ENCODE peak calls at places on chromosomes 2 and 18, in five cellular contexts. J, I, P, M and S are unnamed samples.

GRCh38 chr2:98829586-98830270 is 98.8 kb upstream of the MGAT4A start:
- DNase-seq in J (no peak), I (no peak), P (no peak), M (no peak), S (no peak)

GRCh38 chr2:232525796-232526195 is at the start of gene CHRND:
- DNase-seq in J (no peak), I (peak), P (no peak), M (no peak), S (no peak)

GRCh38 chr2:160918909-160919503 is 241.2 kb upstream of the TANK start:
- DNase-seq in J (peak), I (peak), P (peak), M (peak), S (peak)

GRCh38 chr2:70984576-70985282 is 6.3 kb downstream of the ANKRD53 start:
- DNase-seq in J (peak), I (peak), P (peak), M (peak), S (peak)

GRCh38 chr2:175187378-175187777 is 5.9 kb upstream of the ATP5MC3 start:
- DNase-seq in J (no peak), I (peak), P (no peak), M (peak), S (peak)

GRCh38 chr2:117832905-117833613 is 18.6 kb downstream of the DDX18 start:
- DNase-seq in J (peak), I (no peak), P (no peak), M (peak), S (peak)

GRCh38 chr2:228600265-228600664 is 418.8 kb upstream of the SPHKAP start:
- DNase-seq in J (no peak), I (no peak), P (no peak), M (peak), S (peak)

GRCh38 chr2:39050109-39050508 is 70.7 kb downstream of the SOS1 start:
- DNase-seq in J (no peak), I (no peak), P (no peak), M (no peak), S (peak)

GRCh38 chr2:206993964-206994363 is 54.6 kb downstream of the CPO start:
- DNase-seq in J (no peak), I (no peak), P (no peak), M (no peak), S (peak)

GRCh38 chr18:45916302-45916701 is 50.8 kb downstream of the EPG5 start:
- DNase-seq in J (no peak), I (no peak), P (no peak), M (no peak), S (no peak)

GRCh38 chr18:74420491-74420890 is 36.6 kb downstream of the DIPK1C start:
- DNase-seq in J (no peak), I (no peak), P (no peak), M (no peak), S (no peak)

GRCh38 chr2:167506395-167506794 is 618.1 kb downstream of the XIRP2 start:
- DNase-seq in J (no peak), I (no peak), P (no peak), M (no peak), S (no peak)

GRCh38 chr2:10140841-10141610 is 18.5 kb downstream of the RRM2 start:
- DNase-seq in J (no peak), I (no peak), P (no peak), M (no peak), S (no peak)

GRCh38 chr2:134131681-134132486 is 122.0 kb upstream of the MGAT5 start:
- DNase-seq in J (no peak), I (no peak), P (no peak), M (peak), S (peak)

GRCh38 chr2:223930002-223930976 is 14.8 kb downstream of the WDFY1 start:
- DNase-seq in J (no peak), I (no peak), P (no peak), M (no peak), S (peak)

GRCh38 chr2:40049782-40050181 is 270.7 kb upstream of the THUMPD2 start:
- DNase-seq in J (no peak), I (no peak), P (no peak), M (no peak), S (no peak)

GRCh38 chr2:11562476-11562875 is 28.6 kb downstream of the GREB1 start:
- DNase-seq in J (no peak), I (no peak), P (no peak), M (no peak), S (no peak)

GRCh38 chr2:6512584-6512983 is 353.1 kb downstream of the CMPK2 start:
- DNase-seq in J (no peak), I (no peak), P (no peak), M (no peak), S (no peak)

GRCh38 chr2:61647044-61647443 is 108.9 kb upstream of the XPO1 start:
- DNase-seq in J (no peak), I (no peak), P (no peak), M (no peak), S (peak)

GRCh38 chr2:88737385-88737784 is 45.9 kb downstream of the RPIA start:
- DNase-seq in J (no peak), I (no peak), P (no peak), M (no peak), S (peak)

GRCh38 chr2:190679813-190680591 is 31.1 kb downstream of the NAB1 start:
- DNase-seq in J (peak), I (peak), P (peak), M (peak), S (peak)

GRCh38 chr2:29589440-29590103 is 331.8 kb downstream of the ALK start:
- DNase-seq in J (no peak), I (no peak), P (no peak), M (no peak), S (no peak)

GRCh38 chr2:13001408-13001807 is 284.7 kb downstream of the TRIB2 start:
- DNase-seq in J (no peak), I (no peak), P (no peak), M (no peak), S (no peak)

GRCh38 chr2:97747285-97747684 is 33.9 kb downstream of the ZAP70 start:
- DNase-seq in J (no peak), I (no peak), P (no peak), M (no peak), S (no peak)

GRCh38 chr2:215615829-215616226 is 180.0 kb upstream of the FN1 start:
- DNase-seq in J (no peak), I (no peak), P (no peak), M (no peak), S (no peak)

GRCh38 chr2:134262666-134263065 is 8.8 kb downstream of the MGAT5 start:
- DNase-seq in J (no peak), I (no peak), P (no peak), M (no peak), S (no peak)

GRCh38 chr2:142877265-142877756 is at the start of gene KYNU:
- DNase-seq in J (no peak), I (no peak), P (no peak), M (peak), S (peak)

GRCh38 chr2:168784993-168785392 is 17.4 kb upstream of the NOSTRIN start:
- DNase-seq in J (no peak), I (no peak), P (no peak), M (no peak), S (no peak)

GRCh38 chr2:226063704-226064390 is 664.3 kb downstream of the NYAP2 start:
- DNase-seq in J (no peak), I (no peak), P (no peak), M (peak), S (peak)

GRCh38 chr2:226409134-226409533 is 390.5 kb downstream of the IRS1 start:
- DNase-seq in J (no peak), I (no peak), P (no peak), M (no peak), S (no peak)

GRCh38 chr2:34652636-34653035 is 1053.5 kb upstream of the FAM98A start:
- DNase-seq in J (no peak), I (no peak), P (peak), M (peak), S (peak)

GRCh38 chr18:73545497-73545896 is 602.1 kb downstream of the FBXO15 start:
- DNase-seq in J (no peak), I (no peak), P (no peak), M (no peak), S (no peak)

GRCh38 chr18:68956650-68957049 is 158.8 kb downstream of the CCDC102B start:
- DNase-seq in J (no peak), I (no peak), P (no peak), M (no peak), S (no peak)

GRCh38 chr2:109702250-109702985 is 88.3 kb downstream of the SOWAHC start:
- DNase-seq in J (no peak), I (no peak), P (no peak), M (peak), S (peak)

GRCh38 chr2:43076676-43077075 is 149.7 kb downstream of the ZFP36L2 start:
- DNase-seq in J (no peak), I (no peak), P (no peak), M (no peak), S (no peak)

GRCh38 chr2:43074052-43074451 is 152.4 kb downstream of the ZFP36L2 start:
- DNase-seq in J (no peak), I (no peak), P (no peak), M (no peak), S (no peak)

GRCh38 chr2:43075906-43076585 is 150.4 kb downstream of the ZFP36L2 start:
- DNase-seq in J (no peak), I (no peak), P (no peak), M (peak), S (peak)

GRCh38 chr2:43074592-43075053 is 151.8 kb downstream of the ZFP36L2 start:
- DNase-seq in J (no peak), I (no peak), P (no peak), M (no peak), S (no peak)

GRCh38 chr2:43075054-43075593 is 151.3 kb downstream of the ZFP36L2 start:
- DNase-seq in J (no peak), I (no peak), P (no peak), M (peak), S (peak)
- TF ChIP-seq CTCF in J (no peak), I (no peak), P (no peak), M (no peak), S (peak)

DNA sequence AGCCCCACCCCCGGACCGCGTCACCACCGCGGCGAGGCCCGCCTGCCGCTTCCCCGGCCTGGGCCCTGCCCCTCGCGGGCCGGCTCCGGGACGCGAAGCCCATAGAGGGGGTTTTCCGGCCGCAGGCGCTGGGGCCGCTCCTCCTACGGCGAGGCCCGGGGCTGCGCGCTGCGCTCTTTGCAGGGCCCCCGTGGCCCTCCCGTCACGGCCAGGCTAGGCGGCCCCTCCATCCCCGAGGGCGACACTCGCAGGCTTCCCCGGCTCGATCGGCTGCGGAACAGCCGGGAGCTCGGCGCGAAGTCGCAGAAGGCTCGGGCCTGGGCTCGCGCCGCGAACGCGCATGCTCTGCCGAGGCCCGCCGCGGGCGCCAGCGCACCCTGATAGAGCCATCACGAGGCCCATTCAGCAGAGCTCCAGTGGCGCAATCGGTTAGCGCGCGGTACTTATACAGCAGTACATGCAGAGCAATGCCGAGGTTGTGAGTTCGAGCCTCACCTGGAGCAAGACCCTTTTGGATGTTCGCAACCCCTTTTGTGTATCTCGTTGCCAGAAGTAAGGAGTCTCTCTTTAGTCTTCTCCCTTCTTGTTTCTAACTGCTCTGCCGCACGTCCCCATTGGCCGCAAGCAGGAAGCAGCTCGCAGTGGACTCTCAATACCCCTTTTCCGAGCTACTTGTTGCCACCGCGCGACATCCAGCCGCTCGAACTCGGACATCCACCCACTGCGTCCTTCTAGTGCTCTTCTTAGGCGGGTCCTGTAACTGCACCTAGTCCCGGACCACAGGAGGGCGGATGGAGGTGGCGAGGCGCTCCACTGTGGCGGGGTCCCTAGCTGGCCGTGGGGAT is 18.0 kb upstream of the HAAO start:
- DNase-seq in J (peak), I (peak), P (peak), M (peak), S (peak)
- TF ChIP-seq CTCF in J (no peak), I (peak), P (no peak), M (no peak), S (no peak)

GRCh38 chr2:525611-526010 is 151.6 kb downstream of the TMEM18 start:
- DNase-seq in J (no peak), I (no peak), P (no peak), M (no peak), S (no peak)

GRCh38 chr2:527581-527980 is 149.6 kb downstream of the TMEM18 start:
- DNase-seq in J (no peak), I (no peak), P (no peak), M (no peak), S (no peak)

GRCh38 chr2:526918-527317 is 150.3 kb downstream of the TMEM18 start:
- DNase-seq in J (no peak), I (no peak), P (no peak), M (no peak), S (no peak)

GRCh38 chr2:529852-530251 is 147.4 kb downstream of the TMEM18 start:
- DNase-seq in J (no peak), I (no peak), P (no peak), M (no peak), S (no peak)

GRCh38 chr2:529425-529824 is 147.8 kb downstream of the TMEM18 start:
- DNase-seq in J (no peak), I (no peak), P (no peak), M (peak), S (peak)
- TF ChIP-seq CTCF in J (peak), I (no peak), P (peak), M (peak), S (peak)

DNA sequence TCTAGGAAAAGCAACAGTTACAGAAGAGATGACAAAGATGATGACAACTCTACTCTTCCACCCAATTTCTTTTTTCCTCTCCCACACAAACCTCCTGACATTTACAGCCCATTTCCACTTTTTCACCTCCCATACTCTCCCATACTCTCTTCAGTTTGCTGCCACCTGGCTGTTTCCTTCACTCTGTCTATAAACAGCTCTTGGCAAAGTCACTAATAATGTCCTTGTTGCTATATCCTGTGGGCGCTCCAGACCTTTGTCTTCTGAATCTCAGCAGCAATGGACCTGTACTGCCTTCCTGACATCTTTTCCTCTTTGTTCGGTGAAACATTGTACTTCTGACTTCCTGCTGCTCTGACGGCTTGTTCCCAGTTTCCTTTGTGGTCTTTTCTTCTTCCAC is 60.7 kb upstream of the CAVIN2 start:
- DNase-seq in J (no peak), I (no peak), P (no peak), M (no peak), S (no peak)
- TF ChIP-seq CTCF in J (no peak), I (peak), P (no peak), M (no peak), S (peak)

GRCh38 chr2:129709030-129709955 is 270.2 kb upstream of the RAB6C start:
- DNase-seq in J (no peak), I (no peak), P (no peak), M (no peak), S (no peak)

GRCh38 chr2:129710670-129711495 is 268.6 kb upstream of the RAB6C start:
- DNase-seq in J (no peak), I (no peak), P (no peak), M (no peak), S (no peak)

GRCh38 chr2:129707800-129708199 is 271.7 kb upstream of the RAB6C start:
- DNase-seq in J (no peak), I (no peak), P (no peak), M (no peak), S (no peak)

GRCh38 chr2:129709956-129710598 is 269.4 kb upstream of the RAB6C start:
- DNase-seq in J (no peak), I (no peak), P (no peak), M (no peak), S (no peak)

DNA sequence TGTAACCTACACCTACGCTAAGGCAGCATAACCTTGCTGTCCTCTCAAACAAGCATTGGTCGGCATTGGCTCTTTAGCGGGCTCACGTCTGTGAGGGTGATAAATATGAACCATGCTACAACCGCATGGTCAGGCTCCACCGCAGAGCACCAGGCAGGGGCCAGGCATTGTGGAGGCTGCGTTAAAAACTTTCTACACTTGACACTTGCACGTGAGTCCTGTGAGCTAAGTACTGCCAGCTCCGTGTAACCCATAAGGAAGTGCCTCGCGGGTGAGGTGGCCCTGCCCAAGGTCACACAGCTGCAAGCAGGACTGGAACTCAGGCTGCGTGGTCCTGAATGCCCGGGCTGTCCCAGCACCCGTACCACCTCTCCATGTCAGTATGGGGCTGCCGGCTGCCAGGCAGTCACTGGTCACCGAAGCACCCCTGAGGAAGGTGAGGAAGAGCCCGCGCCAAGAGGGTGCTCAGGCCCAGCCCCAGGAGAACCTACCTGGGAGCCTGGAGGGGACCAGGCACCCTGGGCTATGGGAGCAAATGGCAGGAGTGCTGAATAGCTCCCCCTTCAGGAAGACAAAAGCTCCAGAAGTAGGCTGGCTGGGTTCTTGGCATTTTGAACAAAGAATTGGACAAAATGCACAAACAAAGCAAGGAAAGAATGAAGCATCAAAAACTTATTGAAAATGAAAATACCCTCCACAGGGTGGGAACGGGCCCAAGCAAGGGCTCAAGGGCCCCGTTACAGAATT is 271.1 kb upstream of the RAB6C start:
- DNase-seq in J (no peak), I (no peak), P (no peak), M (no peak), S (no peak)
- TF ChIP-seq CTCF in J (no peak), I (no peak), P (no peak), M (no peak), S (no peak)

GRCh38 chr2:129299338-129299737 is 680.1 kb upstream of the RAB6C start:
- DNase-seq in J (no peak), I (no peak), P (no peak), M (no peak), S (no peak)

GRCh38 chr2:129300456-129300855 is 679.0 kb upstream of the RAB6C start:
- DNase-seq in J (no peak), I (no peak), P (no peak), M (no peak), S (no peak)

GRCh38 chr2:129296401-129297343 is 682.8 kb upstream of the RAB6C start:
- DNase-seq in J (no peak), I (no peak), P (no peak), M (no peak), S (no peak)

GRCh38 chr2:129299756-129300155 is 679.7 kb upstream of the RAB6C start:
- DNase-seq in J (no peak), I (no peak), P (no peak), M (no peak), S (no peak)

GRCh38 chr2:129297430-129297829 is 682.0 kb upstream of the RAB6C start:
- DNase-seq in J (no peak), I (no peak), P (peak), M (no peak), S (no peak)
- TF ChIP-seq CTCF in J (no peak), I (no peak), P (peak), M (no peak), S (no peak)

GRCh38 chr2:28413152-28413895 is 20.7 kb downstream of the FOSL2 start:
- DNase-seq in J (no peak), I (no peak), P (no peak), M (no peak), S (peak)
- TF ChIP-seq CTCF in J (no peak), I (no peak), P (no peak), M (no peak), S (peak)

GRCh38 chr18:13004316-13004879 is 13.2 kb downstream of the CEP192 start:
- DNase-seq in J (no peak), I (no peak), P (no peak), M (no peak), S (no peak)

GRCh38 chr18:13006731-13007550 is 15.8 kb downstream of the CEP192 start:
- DNase-seq in J (no peak), I (no peak), P (no peak), M (no peak), S (no peak)

GRCh38 chr18:12998332-12999060 is 7.3 kb downstream of the CEP192 start:
- DNase-seq in J (no peak), I (no peak), P (no peak), M (no peak), S (no peak)

GRCh38 chr18:13005289-13005688 is 14.1 kb downstream of the CEP192 start:
- DNase-seq in J (no peak), I (no peak), P (no peak), M (no peak), S (no peak)

DNA sequence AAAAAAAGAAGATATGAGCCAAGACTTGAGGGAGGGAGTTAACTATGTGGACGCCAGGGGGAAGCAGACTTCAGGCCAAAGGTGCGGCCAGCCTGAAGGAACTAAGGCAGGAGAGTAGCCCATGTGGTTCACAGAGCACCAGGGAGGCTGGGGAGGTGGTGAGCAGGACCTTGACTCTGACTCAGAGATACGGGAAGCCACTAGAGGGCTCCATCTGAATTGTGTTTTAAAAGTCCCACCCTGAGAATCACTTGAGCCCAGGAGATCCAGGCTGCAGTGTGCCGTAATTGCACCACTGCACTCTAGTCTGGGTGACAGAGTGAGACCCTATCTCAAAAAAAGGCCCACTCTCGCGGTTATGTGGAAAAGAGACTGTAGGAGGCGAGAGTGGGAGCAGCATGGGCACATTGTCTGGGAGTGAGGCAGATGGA is 12.3 kb downstream of the CEP192 start:
- DNase-seq in J (peak), I (peak), P (peak), M (peak), S (peak)
- TF ChIP-seq CTCF in J (peak), I (peak), P (peak), M (peak), S (peak)